ENCODE peak calls at places on chromosome 16, in ten cellular contexts. C, Y, E, D, A, M, N, L, I and Q are unnamed samples.

GRCh38 chr16:71703324-71703723 is 21.2 kb downstream of the PHLPP2 start:
- DNase-seq in C (no peak), Y (no peak), E (no peak), D (no peak), A (no peak), M (no peak), N (no peak), L (no peak), I (no peak), Q (no peak)

GRCh38 chr16:51538707-51539604 is 387.9 kb upstream of the SALL1 start:
- DNase-seq in C (peak; percentile 96), Y (peak; percentile 94), E (peak; percentile 92), D (no peak), A (peak; percentile 54), M (peak; percentile 88), N (no peak), L (peak; percentile 36), I (no peak), Q (no peak)

GRCh38 chr16:81873843-81874752 is 95.0 kb downstream of the PLCG2 start:
- DNase-seq in C (peak; percentile 68), Y (peak; percentile 20), E (peak; percentile 27), D (peak; percentile 59), A (peak; percentile 57), M (peak; percentile 59), N (peak; percentile 57), L (peak; percentile 75), I (peak; percentile 90), Q (peak; percentile 87)

GRCh38 chr16:3960049-3960809 is 79.7 kb upstream of the CREBBP start:
- DNase-seq in C (peak; percentile 73), Y (no peak), E (peak; percentile 28), D (no peak), A (no peak), M (no peak), N (no peak), L (peak; percentile 26), I (no peak), Q (no peak)

GRCh38 chr16:87487361-87487924 is 5.4 kb downstream of the ZCCHC14 start:
- DNase-seq in C (peak; percentile 83), Y (peak; percentile 28), E (peak; percentile 88), D (no peak), A (no peak), M (no peak), N (peak; percentile 69), L (peak; percentile 65), I (no peak), Q (peak; percentile 84)

GRCh38 chr16:84864266-84864955 is 44.6 kb downstream of the CRISPLD2 start:
- DNase-seq in C (no peak), Y (no peak), E (no peak), D (no peak), A (no peak), M (no peak), N (no peak), L (no peak), I (no peak), Q (no peak)

GRCh38 chr16:1351215-1351581 is 480 bp downstream of the TSR3 start:
- DNase-seq in C (peak; percentile 27), Y (no peak), E (no peak), D (no peak), A (no peak), M (no peak), N (no peak), L (no peak), I (no peak), Q (no peak)

GRCh38 chr16:23504076-23504452 is 6.2 kb downstream of the GGA2 start:
- DNase-seq in C (peak; percentile 90), Y (peak; percentile 88), E (peak; percentile 91), D (no peak), A (no peak), M (no peak), N (no peak), L (no peak), I (no peak), Q (no peak)

GRCh38 chr16:53369921-53370320 is 64.3 kb upstream of the RBL2 start:
- DNase-seq in C (peak; percentile 25), Y (no peak), E (peak; percentile 12), D (no peak), A (no peak), M (peak; percentile 42), N (no peak), L (no peak), I (peak; percentile 10), Q (no peak)

GRCh38 chr16:76345093-76345735 is 68.0 kb downstream of the CNTNAP4 start:
- DNase-seq in C (peak; percentile 0), Y (peak; percentile 29), E (no peak), D (no peak), A (no peak), M (no peak), N (no peak), L (no peak), I (no peak), Q (no peak)

GRCh38 chr16:54265558-54266213 is 20.9 kb downstream of the IRX3 start:
- DNase-seq in C (peak; percentile 35), Y (peak; percentile 35), E (no peak), D (no peak), A (no peak), M (no peak), N (no peak), L (no peak), I (no peak), Q (no peak)

GRCh38 chr16:51359141-51359960 is 208.3 kb upstream of the SALL1 start:
- DNase-seq in C (peak; percentile 6), Y (peak; percentile 7), E (no peak), D (no peak), A (no peak), M (no peak), N (no peak), L (peak; percentile 90), I (no peak), Q (peak; percentile 68)

GRCh38 chr16:85126731-85127662 is 14.7 kb upstream of the CIBAR2 start:
- DNase-seq in C (peak; percentile 85), Y (peak; percentile 95), E (peak; percentile 40), D (no peak), A (no peak), M (no peak), N (no peak), L (peak; percentile 69), I (peak; percentile 27), Q (peak; percentile 75)

GRCh38 chr16:85729907-85730465 is 20.9 kb downstream of the C16orf74 start:
- DNase-seq in C (no peak), Y (no peak), E (no peak), D (no peak), A (no peak), M (no peak), N (no peak), L (no peak), I (no peak), Q (no peak)

GRCh38 chr16:87541882-87542234 is 49.0 kb upstream of the ZCCHC14 start:
- DNase-seq in C (peak; percentile 30), Y (no peak), E (no peak), D (no peak), A (no peak), M (no peak), N (no peak), L (no peak), I (no peak), Q (no peak)

GRCh38 chr16:56115817-56116576 is 75.3 kb upstream of the GNAO1 start:
- DNase-seq in C (no peak), Y (no peak), E (no peak), D (no peak), A (no peak), M (no peak), N (no peak), L (peak; percentile 20), I (no peak), Q (peak; percentile 38)

GRCh38 chr16:73956592-73957495 is 339.8 kb upstream of the PSMD7 start:
- DNase-seq in C (peak; percentile 80), Y (peak; percentile 29), E (peak; percentile 17), D (peak; percentile 39), A (peak; percentile 66), M (peak; percentile 52), N (peak; percentile 32), L (peak; percentile 81), I (peak; percentile 84), Q (peak; percentile 87)

GRCh38 chr16:57915267-57915666 is 55.7 kb downstream of the CNGB1 start:
- DNase-seq in C (no peak), Y (no peak), E (no peak), D (no peak), A (no peak), M (no peak), N (no peak), L (no peak), I (no peak), Q (no peak)
- H3K4me2 ChIP-seq in C (no peak overlapping the region), Y (no peak overlapping the region), E (no peak overlapping the region), D (no peak overlapping the region), A (no peak overlapping the region), M (no peak overlapping the region), N (no peak overlapping the region), L (no peak overlapping the region), I (no peak overlapping the region), Q (no peak overlapping the region)

DNA sequence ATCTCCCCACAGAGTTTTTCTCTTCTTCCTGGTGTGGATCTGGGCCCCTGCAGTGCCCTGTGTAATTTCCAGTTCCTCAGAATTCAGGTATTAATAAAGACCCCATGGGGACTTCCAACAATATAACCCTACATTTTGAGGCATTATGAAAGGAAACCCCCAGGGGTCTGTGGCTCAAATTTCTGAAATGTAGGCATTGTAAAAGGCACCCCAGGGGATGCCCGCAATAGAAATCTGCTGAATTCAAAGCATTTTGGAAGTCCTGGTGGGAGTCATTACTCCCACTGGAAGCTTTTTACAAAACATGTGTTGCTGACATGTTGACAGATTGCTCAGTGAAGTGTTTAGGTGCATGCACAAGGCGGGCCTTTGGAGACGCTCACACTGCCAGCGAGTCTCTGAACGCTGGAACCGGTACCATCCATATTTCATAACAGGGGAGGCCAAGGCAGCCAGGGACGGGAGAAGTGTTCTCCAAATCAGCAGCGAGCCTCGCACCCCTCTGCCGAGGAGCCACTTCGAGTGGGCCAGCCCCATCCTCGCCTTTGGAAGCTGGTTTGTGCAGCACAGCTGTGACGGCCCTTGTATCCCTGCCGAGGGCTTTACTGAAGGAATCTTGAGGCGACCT is 153.9 kb downstream of the ZNF423 start:
- DNase-seq in C (peak; percentile 46), Y (peak; percentile 43), E (no peak), D (no peak), A (no peak), M (no peak), N (no peak), L (peak; percentile 90), I (no peak), Q (peak; percentile 83)
- H3K4me2 ChIP-seq in C (no peak overlapping the region), Y (no peak overlapping the region), E (no peak overlapping the region), D (no peak overlapping the region), A (no peak overlapping the region), M (no peak overlapping the region), N (no peak overlapping the region), L (peak overlapping the region; percentile 74), I (no peak overlapping the region), Q (peak overlapping the region; percentile 60)

GRCh38 chr16:67549240-67549639 is 13.1 kb upstream of the CTCF start:
- DNase-seq in C (no peak), Y (no peak), E (no peak), D (no peak), A (no peak), M (no peak), N (no peak), L (no peak), I (no peak), Q (no peak)
- H3K4me2 ChIP-seq in C (no peak overlapping the region), Y (no peak overlapping the region), E (no peak overlapping the region), D (no peak overlapping the region), A (peak overlapping the region; percentile 61), M (no peak overlapping the region), N (no peak overlapping the region), L (no peak overlapping the region), I (no peak overlapping the region), Q (no peak overlapping the region)

DNA sequence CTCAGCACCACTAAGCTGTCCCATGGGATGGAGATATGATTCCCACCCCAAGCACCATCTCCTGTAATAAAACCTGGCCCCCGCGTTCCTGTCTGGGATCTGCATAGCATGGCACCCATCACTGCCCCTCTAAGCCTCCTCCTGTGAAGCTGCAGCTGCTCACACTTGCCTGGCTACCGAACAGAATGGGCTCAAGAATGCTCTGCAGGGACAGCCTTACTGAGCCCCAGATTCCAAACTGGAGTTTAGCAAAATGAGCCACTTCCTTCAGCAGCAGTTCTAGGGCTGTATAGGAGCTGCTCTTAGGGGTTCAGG is 256.1 kb downstream of the CPPED1 start:
- DNase-seq in C (no peak), Y (no peak), E (no peak), D (no peak), A (no peak), M (no peak), N (no peak), L (no peak), I (no peak), Q (no peak)
- H3K4me2 ChIP-seq in C (no peak overlapping the region), Y (no peak overlapping the region), E (no peak overlapping the region), D (no peak overlapping the region), A (no peak overlapping the region), M (no peak overlapping the region), N (no peak overlapping the region), L (no peak overlapping the region), I (peak overlapping the region; percentile 47), Q (no peak overlapping the region)